ENCODE peak calls at places on chromosomes 11 and 22, in six cellular contexts. M, K, R, I, S and Z are unnamed samples.

GRCh38 chr11:110777765-110778164 is 65.5 kb upstream of the ARHGAP20 start:
- DNase-seq in M (no peak), K (no peak), R (no peak), I (no peak), S (no peak), Z (no peak)

GRCh38 chr11:69376155-69377028 is 82.4 kb downstream of the MYEOV start:
- DNase-seq in M (no peak), K (no peak), R (no peak), I (no peak), S (no peak), Z (no peak)

GRCh38 chr11:45411221-45411946 is 125.2 kb upstream of the SYT13 start:
- DNase-seq in M (peak; percentile 38), K (no peak), R (no peak), I (no peak), S (no peak), Z (no peak)

GRCh38 chr11:79087957-79088318 is 352.9 kb downstream of the TENM4 start:
- DNase-seq in M (no peak), K (no peak), R (no peak), I (no peak), S (no peak), Z (no peak)

GRCh38 chr11:65499713-65500261 is 942 bp downstream of the MALAT1 start:
- DNase-seq in M (no peak), K (no peak), R (no peak), I (no peak), S (no peak), Z (no peak)

GRCh38 chr11:72814831-72815618 is 814 bp downstream of the ATG16L2 start:
- DNase-seq in M (peak; percentile 89), K (no peak), R (peak; percentile 87), I (peak; percentile 86), S (no peak), Z (peak; percentile 77)

GRCh38 chr22:47206819-47207218 is 444.4 kb downstream of the TBC1D22A start:
- DNase-seq in M (no peak), K (no peak), R (no peak), I (no peak), S (no peak), Z (no peak)

GRCh38 chr11:34114471-34114870 is 9.0 kb downstream of the NAT10 start:
- DNase-seq in M (no peak), K (no peak), R (no peak), I (no peak), S (no peak), Z (no peak)

DNA sequence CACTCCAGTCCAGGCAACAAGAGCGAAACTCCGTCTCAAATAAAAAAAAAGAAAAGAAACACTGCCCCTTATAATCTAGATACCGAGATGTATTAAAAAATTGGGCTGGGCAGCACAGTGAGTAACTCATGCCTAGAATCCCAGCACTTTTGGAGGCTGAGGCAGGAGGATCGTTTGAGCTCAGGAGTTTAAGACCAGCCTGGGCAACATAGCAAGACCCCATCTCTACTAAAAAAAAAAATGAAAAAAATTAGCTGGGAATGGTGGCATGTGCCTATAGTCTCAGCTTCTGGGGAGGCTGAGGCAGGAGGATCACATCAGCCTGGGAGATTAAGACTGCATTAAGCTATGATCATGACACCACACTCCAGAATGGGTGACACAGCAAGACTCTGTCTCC is 24.9 kb downstream of the DDX6 start:
- DNase-seq in M (no peak), K (no peak), R (no peak), I (no peak), S (no peak), Z (no peak)
- H3K27ac ChIP-seq in M (no peak overlapping the region), K (no peak overlapping the region), R (no peak overlapping the region), I (no peak overlapping the region), S (no peak overlapping the region), Z (no peak overlapping the region)

GRCh38 chr11:46912526-46913150 is 5.7 kb downstream of the LRP4 start:
- DNase-seq in M (peak; percentile 92), K (no peak), R (peak; percentile 61), I (no peak), S (no peak), Z (peak; percentile 67)

GRCh38 chr11:46914363-46914762 is 4.0 kb downstream of the LRP4 start:
- DNase-seq in M (no peak), K (no peak), R (no peak), I (no peak), S (no peak), Z (no peak)

GRCh38 chr11:46916251-46916650 is 2.1 kb downstream of the LRP4 start:
- DNase-seq in M (no peak), K (no peak), R (no peak), I (no peak), S (no peak), Z (no peak)

GRCh38 chr11:46914910-46915309 is 3.4 kb downstream of the LRP4 start:
- DNase-seq in M (no peak), K (no peak), R (no peak), I (no peak), S (no peak), Z (no peak)

GRCh38 chr11:46913484-46913883 is 4.9 kb downstream of the LRP4 start:
- DNase-seq in M (no peak), K (no peak), R (no peak), I (no peak), S (no peak), Z (no peak)
- H3K27ac ChIP-seq in M (peak overlapping the region; percentile 68), K (no peak overlapping the region), R (no peak overlapping the region), I (no peak overlapping the region), S (no peak overlapping the region), Z (peak overlapping the region; percentile 22)

GRCh38 chr11:109236188-109236587 is 185.8 kb upstream of the C11orf87 start:
- DNase-seq in M (no peak), K (no peak), R (no peak), I (no peak), S (no peak), Z (no peak)
- H3K27ac ChIP-seq in M (no peak overlapping the region), K (no peak overlapping the region), R (no peak overlapping the region), I (no peak overlapping the region), S (no peak overlapping the region), Z (no peak overlapping the region)

GRCh38 chr22:37483594-37484114 is 2.5 kb downstream of the MFNG start:
- DNase-seq in M (no peak), K (no peak), R (no peak), I (no peak), S (no peak), Z (no peak)
- H3K27ac ChIP-seq in M (no peak overlapping the region), K (peak overlapping the region; percentile 97), R (no peak overlapping the region), I (peak overlapping the region; percentile 91), S (no peak overlapping the region), Z (no peak overlapping the region)